ENCODE peak calls at places on chromosomes 3 and 15, in nine cellular contexts. Y is SW480, P is amniotic epithelial cell, V is T-helper 17 cell, S is MM.1S, C is non-pigmented ciliary epithelial cell, M is HEK293T, N is NAMALWA, L is heart left ventricle. H is an unnamed sample.

GRCh38 chr3:185658504-185658912 is 72.4 kb downstream of the SENP2 start:
- DNase-seq in Y (peak), P (peak), V (no peak), S (no peak), C (peak), M (no peak), N (no peak), L (no peak), H (peak)

GRCh38 chr3:188711898-188712256 is 459.9 kb upstream of the TPRG1 start:
- DNase-seq in Y (no peak), P (peak), V (no peak), S (no peak), C (no peak), M (no peak), N (no peak), L (no peak), H (no peak)

GRCh38 chr3:176293277-176293676 is 904.0 kb downstream of the TBL1XR1 start:
- DNase-seq in Y (no peak), P (no peak), V (no peak), S (no peak), C (no peak), M (no peak), N (no peak), L (no peak), H (no peak)

GRCh38 chr3:195140816-195141793 is 129.9 kb downstream of the XXYLT1 start:
- DNase-seq in Y (no peak), P (peak), V (no peak), S (no peak), C (peak), M (no peak), N (no peak), L (no peak), H (peak)

GRCh38 chr3:158453004-158453403 is 118.0 kb upstream of the MLF1 start:
- DNase-seq in Y (no peak), P (no peak), V (no peak), S (no peak), C (no peak), M (no peak), N (no peak), L (no peak), H (no peak)

GRCh38 chr15:90883971-90884718 is at the start of gene FES:
- DNase-seq in Y (no peak), P (peak), V (no peak), S (no peak), C (no peak), M (no peak), N (no peak), L (peak), H (no peak)

GRCh38 chr15:83324799-83325198 is 40.3 kb upstream of the BNC1 start:
- DNase-seq in Y (no peak), P (peak), V (no peak), S (no peak), C (no peak), M (no peak), N (no peak), L (no peak), H (peak)

GRCh38 chr3:181570472-181570871 is 141.3 kb upstream of the SOX2 start:
- DNase-seq in Y (no peak), P (no peak), V (no peak), S (no peak), C (no peak), M (no peak), N (no peak), L (no peak), H (no peak)

GRCh38 chr15:78752492-78753358 is 58.5 kb downstream of the ADAMTS7 start:
- DNase-seq in Y (no peak), P (no peak), V (no peak), S (no peak), C (no peak), M (no peak), N (no peak), L (peak), H (no peak)

GRCh38 chr3:179323197-179323901 is 518 bp downstream of the ZNF639 start:
- DNase-seq in Y (peak), P (peak), V (peak), S (peak), C (no peak), M (peak), N (peak), L (peak), H (peak)

GRCh38 chr3:3334456-3334855 is 155.0 kb upstream of the CRBN start:
- DNase-seq in Y (no peak), P (no peak), V (no peak), S (no peak), C (no peak), M (no peak), N (no peak), L (no peak), H (no peak)

GRCh38 chr3:50264389-50264963 is 4.5 kb upstream of the SEMA3B start:
- DNase-seq in Y (peak), P (peak), V (no peak), S (no peak), C (peak), M (peak), N (no peak), L (peak), H (peak)

GRCh38 chr3:10937141-10937825 is 55.3 kb upstream of the SLC6A1 start:
- DNase-seq in Y (no peak), P (no peak), V (no peak), S (no peak), C (no peak), M (no peak), N (no peak), L (no peak), H (no peak)

GRCh38 chr15:69926011-69926410 is 171.7 kb downstream of the TLE3 start:
- DNase-seq in Y (no peak), P (peak), V (no peak), S (no peak), C (peak), M (no peak), N (no peak), L (no peak), H (peak)

GRCh38 chr3:12965999-12966846 is 107.0 kb downstream of the IQSEC1 start:
- DNase-seq in Y (no peak), P (no peak), V (no peak), S (no peak), C (no peak), M (no peak), N (no peak), L (no peak), H (no peak)

GRCh38 chr3:125022186-125022585 is 33.6 kb downstream of the HEG1 start:
- DNase-seq in Y (no peak), P (peak), V (no peak), S (no peak), C (no peak), M (no peak), N (no peak), L (no peak), H (no peak)

GRCh38 chr3:113844622-113845222 is 6.1 kb downstream of the GRAMD1C start:
- DNase-seq in Y (peak), P (peak), V (no peak), S (peak), C (no peak), M (peak), N (peak), L (no peak), H (no peak)

GRCh38 chr3:22157848-22158247 is 406.8 kb upstream of the ZNF385D start:
- DNase-seq in Y (no peak), P (no peak), V (no peak), S (no peak), C (no peak), M (no peak), N (no peak), L (no peak), H (no peak)

GRCh38 chr3:105613120-105613519 is 246.4 kb downstream of the ALCAM start:
- DNase-seq in Y (no peak), P (peak), V (no peak), S (no peak), C (no peak), M (no peak), N (no peak), L (no peak), H (peak)

GRCh38 chr3:151772825-151773480 is 39.2 kb downstream of the AADACL2 start:
- DNase-seq in Y (no peak), P (peak), V (no peak), S (no peak), C (no peak), M (no peak), N (no peak), L (no peak), H (peak)

GRCh38 chr15:56076651-56077050 is 83.2 kb upstream of the NEDD4 start:
- DNase-seq in Y (no peak), P (no peak), V (no peak), S (no peak), C (no peak), M (no peak), N (no peak), L (no peak), H (no peak)

GRCh38 chr3:52787246-52787645 is 7.3 kb upstream of the ITIH3 start:
- DNase-seq in Y (no peak), P (no peak), V (no peak), S (no peak), C (no peak), M (no peak), N (no peak), L (no peak), H (no peak)

GRCh38 chr3:1600206-1600605 is 498.5 kb upstream of the CNTN4 start:
- DNase-seq in Y (no peak), P (no peak), V (no peak), S (no peak), C (no peak), M (no peak), N (no peak), L (no peak), H (no peak)

GRCh38 chr3:146581877-146582508 is 23.2 kb downstream of the PLSCR5 start:
- DNase-seq in Y (no peak), P (peak), V (no peak), S (no peak), C (peak), M (no peak), N (peak), L (no peak), H (peak)

GRCh38 chr3:65436580-65436979 is 602.1 kb downstream of the MAGI1 start:
- DNase-seq in Y (peak), P (peak), V (no peak), S (peak), C (no peak), M (peak), N (peak), L (no peak), H (no peak)

GRCh38 chr3:183161552-183162345 is 785 bp downstream of the LAMP3 start:
- DNase-seq in Y (peak), P (no peak), V (no peak), S (peak), C (no peak), M (no peak), N (peak), L (no peak), H (no peak)

GRCh38 chr15:45265506-45265905 is 13.5 kb downstream of the SLC28A2 start:
- DNase-seq in Y (no peak), P (no peak), V (no peak), S (no peak), C (no peak), M (no peak), N (no peak), L (no peak), H (peak)

GRCh38 chr3:88005066-88005465 is 53.7 kb downstream of the CGGBP1 start:
- DNase-seq in Y (peak), P (peak), V (no peak), S (peak), C (no peak), M (no peak), N (peak), L (no peak), H (no peak)

GRCh38 chr15:77869021-77869895 is 208.3 kb downstream of the TBC1D2B start:
- DNase-seq in Y (peak), P (peak), V (no peak), S (no peak), C (no peak), M (no peak), N (no peak), L (no peak), H (peak)

GRCh38 chr3:28699283-28699682 is 350.7 kb upstream of the AZI2 start:
- DNase-seq in Y (peak), P (no peak), V (no peak), S (peak), C (no peak), M (no peak), N (no peak), L (no peak), H (no peak)

GRCh38 chr15:47374222-47374621 is 343.1 kb upstream of the SEMA6D start:
- DNase-seq in Y (no peak), P (peak), V (no peak), S (no peak), C (no peak), M (no peak), N (peak), L (no peak), H (no peak)

GRCh38 chr15:28112101-28112760 is 13.1 kb upstream of the OCA2 start:
- DNase-seq in Y (no peak), P (no peak), V (no peak), S (no peak), C (no peak), M (no peak), N (no peak), L (no peak), H (no peak)

GRCh38 chr15:25710184-25710583 is 152.9 kb downstream of the ATP10A start:
- DNase-seq in Y (peak), P (no peak), V (no peak), S (no peak), C (no peak), M (peak), N (peak), L (peak), H (no peak)

GRCh38 chr3:119731545-119732343 is 28.9 kb downstream of the CFAP91 start:
- DNase-seq in Y (peak), P (peak), V (no peak), S (no peak), C (no peak), M (no peak), N (no peak), L (no peak), H (no peak)

GRCh38 chr15:70569139-70569717 is 194.1 kb downstream of the UACA start:
- DNase-seq in Y (peak), P (peak), V (no peak), S (no peak), C (no peak), M (no peak), N (peak), L (peak), H (peak)

GRCh38 chr15:52529940-52530339 is 1.3 kb upstream of the MYO5A start:
- DNase-seq in Y (no peak), P (no peak), V (no peak), S (no peak), C (no peak), M (no peak), N (no peak), L (no peak), H (no peak)

GRCh38 chr3:123286308-123287023 is 84.7 kb downstream of the SEC22A start:
- DNase-seq in Y (peak), P (peak), V (no peak), S (peak), C (peak), M (peak), N (peak), L (no peak), H (peak)